ENCODE peak calls at places on chromosomes 5 and 9, in four cellular contexts. F is GM13976, N is nephron progenitor cell, O is ovary. A is an unnamed sample.

GRCh38 chr5:59522201-59522831 is 371.2 kb downstream of the PDE4D start:
- DNase-seq in F (no peak), N (no peak), O (no peak), A (no peak)

GRCh38 chr9:89482056-89482784 is 15.7 kb downstream of the SEMA4D start:
- DNase-seq in F (no peak), N (no peak), O (no peak), A (no peak)

GRCh38 chr9:126505697-126506346 is 107.9 kb upstream of the LMX1B start:
- DNase-seq in F (no peak), N (no peak), O (peak; percentile 7), A (no peak)

GRCh38 chr5:55485073-55485472 is 49.7 kb downstream of the PLPP1 start:
- DNase-seq in F (no peak), N (no peak), O (no peak), A (no peak)

GRCh38 chr5:94471496-94471895 is 146.9 kb downstream of the KIAA0825 start:
- DNase-seq in F (no peak), N (no peak), O (no peak), A (no peak)

GRCh38 chr9:130780865-130781504 is 54.1 kb upstream of the ABL1 start:
- DNase-seq in F (no peak), N (no peak), O (peak; percentile 77), A (no peak)

GRCh38 chr5:50923768-50924113 is 257.3 kb downstream of the PARP8 start:
- DNase-seq in F (no peak), N (no peak), O (no peak), A (no peak)

GRCh38 chr5:143758750-143759149 is 53.2 kb upstream of the HMHB1 start:
- DNase-seq in F (peak; percentile 28), N (no peak), O (no peak), A (no peak)

GRCh38 chr5:1772634-1773033 is 27.0 kb downstream of the MRPL36 start:
- DNase-seq in F (no peak), N (no peak), O (no peak), A (no peak)

GRCh38 chr5:107026098-107026497 is 644.6 kb downstream of the EFNA5 start:
- DNase-seq in F (no peak), N (no peak), O (no peak), A (no peak)

DNA sequence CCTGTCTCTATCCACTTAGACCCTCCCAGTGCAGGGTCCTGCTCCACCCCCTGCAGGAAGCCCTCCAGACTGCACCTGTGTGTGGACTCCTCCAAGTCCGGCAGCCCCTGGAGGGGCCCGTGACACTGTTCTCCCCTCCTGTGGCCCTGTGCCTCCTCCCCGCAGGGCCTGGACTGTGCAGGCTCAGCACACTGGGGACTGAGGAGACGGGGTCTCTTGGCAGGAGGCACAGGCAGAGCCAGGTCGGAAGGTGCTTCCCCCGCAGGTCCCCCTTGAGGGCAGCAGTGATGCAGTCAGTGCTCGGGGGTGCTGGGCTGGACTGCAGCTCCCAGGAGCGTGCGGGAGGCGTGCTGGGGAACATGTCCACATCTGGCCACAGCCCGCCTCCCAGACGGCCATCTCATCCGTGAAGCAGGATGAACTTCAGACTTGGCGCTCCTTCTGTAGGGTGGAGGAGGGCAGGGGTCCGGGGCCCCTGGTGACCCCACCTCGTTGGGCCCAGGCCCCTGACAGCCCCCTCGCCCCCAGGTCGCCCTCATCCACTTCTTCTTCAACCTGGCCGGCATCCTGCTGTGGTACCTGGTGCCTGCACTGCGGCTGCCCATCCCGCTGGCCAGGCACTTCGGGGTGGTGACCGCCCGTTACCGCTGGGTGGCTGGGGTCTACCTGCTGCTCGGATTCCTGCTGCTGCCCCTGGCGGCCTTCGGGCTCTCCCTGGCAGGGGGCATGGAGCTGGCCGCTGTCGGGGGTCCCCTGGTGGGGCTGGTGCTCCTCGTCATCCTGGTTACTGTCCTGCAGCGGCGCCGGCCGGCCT is 4.9 kb downstream of the SLC34A3 start:
- DNase-seq in F (no peak), N (no peak), O (no peak), A (no peak)
- TF ChIP-seq CTCF in F (no peak), N (no peak), O (no peak), A (no peak)

DNA sequence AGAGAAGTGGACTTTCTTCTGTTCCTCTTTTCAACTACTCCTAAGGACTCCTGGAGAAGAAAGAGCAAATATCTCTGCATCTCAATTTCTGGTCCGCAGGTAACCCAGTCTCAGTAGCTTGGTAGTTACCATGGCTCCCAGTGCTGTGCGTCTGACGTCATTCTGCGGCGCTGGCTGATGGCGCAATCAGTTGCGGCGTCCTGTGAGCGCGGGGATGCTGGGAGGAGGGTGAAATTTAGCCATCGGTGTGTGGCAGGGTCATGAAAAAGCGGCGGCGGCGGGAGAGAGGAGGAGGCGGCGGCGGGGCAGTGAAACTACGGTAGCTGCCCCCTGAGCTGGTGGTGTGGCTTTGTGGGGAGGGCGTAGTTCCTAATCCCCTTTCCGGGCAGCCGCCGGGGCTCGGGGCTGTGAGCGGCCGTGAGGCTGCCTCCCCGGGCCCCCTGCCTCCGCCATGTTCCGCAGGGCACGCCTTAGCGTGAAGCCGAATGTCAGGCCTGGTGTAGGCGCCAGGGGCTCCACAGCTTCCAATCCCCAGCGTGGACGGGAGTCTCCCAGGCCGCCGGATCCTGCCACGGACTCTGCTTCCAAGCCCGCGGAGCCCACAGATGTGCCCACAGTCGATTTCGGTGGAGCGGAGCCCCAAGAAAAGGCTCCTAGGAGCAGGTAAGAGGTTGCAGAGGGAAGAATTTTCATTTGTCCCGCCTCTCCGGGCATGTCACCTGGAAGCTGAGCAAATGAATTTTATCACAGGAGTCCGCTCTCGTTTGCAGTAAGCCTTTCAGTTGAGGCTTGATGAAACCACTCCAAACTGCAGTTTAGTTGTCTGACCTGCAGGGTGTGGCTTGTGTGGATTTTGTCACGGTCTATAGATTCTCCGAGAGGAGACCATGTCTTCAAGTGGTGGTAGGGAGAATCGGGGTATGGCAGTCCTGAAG is at the start of gene BDP1:
- DNase-seq in F (peak; percentile 94), N (peak; percentile 97), O (peak; percentile 99), A (peak; percentile 99)
- TF ChIP-seq CTCF in F (peak; percentile 18), N (no peak), O (no peak), A (peak; percentile 57)

DNA sequence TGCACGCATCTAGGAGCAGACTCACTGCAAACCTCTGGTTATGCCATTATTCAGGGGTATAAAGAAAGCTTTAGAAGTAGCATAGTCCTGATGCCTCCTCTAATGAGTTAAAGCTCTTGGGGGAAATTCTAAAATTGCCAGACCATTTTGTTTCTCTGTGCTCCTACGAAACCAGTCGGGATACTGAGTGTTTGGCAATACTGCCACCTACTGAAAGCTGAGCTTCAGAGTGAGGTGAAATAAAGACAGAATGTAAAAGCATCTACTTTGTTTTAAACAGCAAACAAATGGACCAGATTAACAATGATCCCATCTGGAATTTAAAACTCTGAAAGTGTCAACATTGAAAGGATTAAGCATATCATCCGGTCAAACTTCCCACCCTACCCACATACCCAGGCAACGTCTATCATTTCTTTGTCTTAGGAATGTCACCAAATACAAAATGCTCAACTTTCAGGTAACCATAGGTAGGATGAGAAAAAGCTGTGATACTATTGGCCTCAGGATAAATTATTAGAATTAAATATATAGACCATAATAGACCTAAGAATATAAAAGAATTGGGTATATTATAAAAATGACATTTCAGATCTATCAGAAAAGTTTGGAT is 77.8 kb upstream of the SHISAL2B start:
- DNase-seq in F (peak; percentile 11), N (peak; percentile 44), O (no peak), A (no peak)
- TF ChIP-seq CTCF in F (peak; percentile 54), N (peak; percentile 73), O (peak; percentile 55), A (no peak)

DNA sequence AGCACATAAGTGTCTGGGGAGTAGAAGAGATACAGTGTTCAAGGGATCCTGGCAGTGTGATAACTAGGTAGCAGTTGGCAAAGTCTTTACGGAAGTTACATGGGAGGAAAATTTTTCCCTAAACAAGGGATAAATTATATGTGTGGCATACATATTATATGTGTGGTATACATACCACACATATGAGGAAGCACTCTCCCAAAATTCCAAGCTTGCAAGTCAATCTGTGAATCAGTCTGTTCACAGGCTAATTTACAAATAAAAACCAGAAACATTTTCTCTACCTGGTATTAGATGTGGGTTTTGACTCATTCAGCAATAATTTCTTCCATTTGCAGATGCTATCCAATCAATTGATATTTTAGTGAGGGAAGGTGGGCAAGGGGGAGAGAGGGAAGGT is 110.0 kb downstream of the ISOC1 start:
- DNase-seq in F (no peak), N (no peak), O (no peak), A (no peak)
- TF ChIP-seq CTCF in F (no peak), N (no peak), O (no peak), A (no peak)

DNA sequence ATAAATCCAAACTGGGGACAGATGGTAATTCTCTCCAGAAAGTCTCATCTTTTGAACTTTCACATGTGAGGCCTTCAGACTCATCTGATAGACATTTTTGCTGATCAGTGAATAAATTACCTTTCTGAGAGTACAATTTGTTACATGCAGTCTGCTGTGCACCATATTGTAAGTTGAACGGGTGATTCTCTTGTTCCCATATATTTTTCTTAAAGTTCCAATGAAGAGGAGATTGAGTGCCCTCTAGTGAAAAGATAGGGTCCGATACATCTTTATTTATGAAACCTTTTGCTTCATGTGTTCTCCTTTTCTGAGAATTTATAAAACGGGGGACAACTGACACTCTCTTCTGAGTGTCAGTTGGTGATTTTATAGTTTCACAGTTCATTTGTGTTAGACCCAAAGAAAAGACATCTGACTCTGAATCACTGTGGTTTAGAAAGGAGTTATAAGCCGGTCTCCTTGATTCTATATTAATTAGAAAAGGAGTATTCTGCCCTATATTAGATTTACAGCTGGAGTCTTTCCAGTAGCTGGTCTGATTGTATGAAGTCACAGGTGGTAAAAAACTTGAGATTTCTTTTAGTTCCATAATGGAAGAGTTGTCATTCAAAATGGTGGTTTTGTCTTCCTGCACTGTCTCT is 30.4 kb downstream of the GNG10 start:
- DNase-seq in F (peak; percentile 16), N (no peak), O (no peak), A (no peak)
- TF ChIP-seq CTCF in F (no peak), N (peak; percentile 17), O (no peak), A (no peak)

GRCh38 chr9:72929542-72929941 is 23.3 kb downstream of the ALDH1A1 start:
- DNase-seq in F (no peak), N (no peak), O (no peak), A (no peak)

GRCh38 chr9:72931897-72932296 is 21.0 kb downstream of the ALDH1A1 start:
- DNase-seq in F (no peak), N (no peak), O (no peak), A (no peak)

GRCh38 chr9:72931437-72931836 is 21.4 kb downstream of the ALDH1A1 start:
- DNase-seq in F (no peak), N (no peak), O (no peak), A (no peak)

GRCh38 chr9:72932669-72933068 is 20.2 kb downstream of the ALDH1A1 start:
- DNase-seq in F (no peak), N (no peak), O (no peak), A (no peak)

GRCh38 chr9:72930828-72931227 is 22.0 kb downstream of the ALDH1A1 start:
- DNase-seq in F (no peak), N (no peak), O (no peak), A (no peak)
- TF ChIP-seq CTCF in F (no peak), N (no peak), O (no peak), A (no peak)

DNA sequence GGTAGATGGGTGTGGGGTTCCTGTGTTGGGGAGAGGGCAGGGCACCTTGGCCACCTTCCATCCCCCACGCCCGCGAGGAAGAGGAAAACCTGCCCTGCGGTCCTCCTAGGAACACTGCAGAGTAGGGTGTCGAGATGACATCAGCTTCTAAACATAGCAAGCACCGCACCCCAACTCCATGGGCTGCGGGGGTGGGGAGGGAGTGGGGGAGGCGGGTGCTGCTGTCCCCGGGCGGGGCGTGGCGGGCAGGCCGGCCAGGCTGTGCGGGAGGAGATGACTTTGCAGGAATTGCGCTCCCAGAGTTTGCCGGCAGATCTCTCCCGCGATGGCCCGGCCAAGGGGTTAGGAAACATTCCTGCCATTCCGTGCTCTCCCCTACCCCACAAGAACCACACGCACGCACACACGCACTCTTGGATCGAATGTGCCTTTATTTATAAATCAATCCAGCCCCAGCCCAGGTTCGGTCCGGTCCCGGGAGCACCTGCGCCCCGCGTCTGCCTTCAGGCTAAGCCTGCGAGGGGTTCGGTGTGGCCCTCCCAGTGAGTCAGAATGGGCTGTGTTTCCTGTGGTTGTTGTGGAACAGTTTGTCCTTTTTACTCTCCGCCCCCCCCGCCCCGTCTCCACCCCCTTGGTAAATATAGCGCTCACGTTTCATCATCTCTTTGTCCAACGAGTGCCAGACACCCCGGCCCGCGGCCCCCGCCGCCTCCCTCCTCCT is 5.2 kb upstream of the KLF9 start:
- DNase-seq in F (peak; percentile 82), N (peak; percentile 76), O (peak; percentile 98), A (peak; percentile 86)
- TF ChIP-seq CTCF in F (no peak), N (no peak), O (peak; percentile 18), A (no peak)

A was measured in natural killer cell.